ENCODE peak calls at places on chromosomes 12 and 14, in six cellular contexts. M is IMR-90, K is mesendoderm, P is H9, Z is neuronal stem cell, L is H1. F is an unnamed sample.

GRCh38 chr12:76123301-76124212 is 39.1 kb upstream of the NAP1L1 start:
- DNase-seq in M (peak; percentile 64), K (no peak), P (no peak), Z (no peak), L (no peak), F (peak; percentile 40)

GRCh38 chr14:76500011-76500410 is 124.1 kb downstream of the ESRRB start:
- DNase-seq in M (peak; percentile 20), K (peak; percentile 71), P (no peak), Z (no peak), L (no peak), F (no peak)

GRCh38 chr12:109681986-109682707 is 31.5 kb upstream of the FAM222A start:
- DNase-seq in M (no peak), K (no peak), P (no peak), Z (no peak), L (no peak), F (no peak)

GRCh38 chr12:94263011-94263786 is 114.8 kb downstream of the PLXNC1 start:
- DNase-seq in M (no peak), K (no peak), P (no peak), Z (no peak), L (no peak), F (no peak)

GRCh38 chr14:89563503-89563902 is 146.5 kb upstream of the FOXN3 start:
- DNase-seq in M (no peak), K (no peak), P (no peak), Z (no peak), L (no peak), F (no peak)

GRCh38 chr14:102882233-102882906 is 40.1 kb upstream of the AMN start:
- DNase-seq in M (no peak), K (no peak), P (no peak), Z (no peak), L (no peak), F (no peak)

GRCh38 chr12:71128191-71128590 is 29.6 kb downstream of the TSPAN8 start:
- DNase-seq in M (no peak), K (peak; percentile 57), P (no peak), Z (no peak), L (no peak), F (no peak)

GRCh38 chr14:104039214-104039613 is 46.3 kb upstream of the ASPG start:
- DNase-seq in M (no peak), K (peak; percentile 47), P (no peak), Z (no peak), L (no peak), F (no peak)

GRCh38 chr12:25960176-25960575 is 1.7 kb downstream of the RASSF8 start:
- DNase-seq in M (peak; percentile 28), K (peak; percentile 65), P (no peak), Z (no peak), L (no peak), F (peak; percentile 46)

GRCh38 chr14:90428676-90429075 is 31.8 kb downstream of the CALM1 start:
- DNase-seq in M (no peak), K (no peak), P (no peak), Z (no peak), L (no peak), F (no peak)

GRCh38 chr12:49808686-49809368 is 19.4 kb downstream of the NCKAP5L start:
- DNase-seq in M (peak; percentile 19), K (peak; percentile 69), P (no peak), Z (no peak), L (no peak), F (peak; percentile 75)

GRCh38 chr12:57272337-57273151 is 21.6 kb upstream of the STAC3 start:
- DNase-seq in M (peak; percentile 45), K (peak; percentile 44), P (no peak), Z (no peak), L (no peak), F (peak; percentile 70)

GRCh38 chr14:37197421-37198272 is at the start of gene MIPOL1:
- DNase-seq in M (peak; percentile 90), K (peak; percentile 80), P (peak; percentile 65), Z (peak; percentile 61), L (peak; percentile 83), F (peak; percentile 91)

GRCh38 chr12:129563266-129563665 is 340.6 kb downstream of the TMEM132D start:
- DNase-seq in M (no peak), K (no peak), P (no peak), Z (no peak), L (no peak), F (no peak)

GRCh38 chr12:54463034-54463433 is 10.4 kb downstream of the GTSF1 start:
- DNase-seq in M (peak; percentile 27), K (no peak), P (no peak), Z (no peak), L (no peak), F (no peak)

GRCh38 chr12:54689984-54690383 is 41.8 kb upstream of the DCD start:
- DNase-seq in M (no peak), K (peak; percentile 92), P (peak; percentile 79), Z (no peak), L (no peak), F (no peak)

GRCh38 chr14:23110579-23111375 is 6.0 kb upstream of the CIROP start:
- DNase-seq in M (no peak), K (no peak), P (no peak), Z (no peak), L (no peak), F (no peak)

DNA sequence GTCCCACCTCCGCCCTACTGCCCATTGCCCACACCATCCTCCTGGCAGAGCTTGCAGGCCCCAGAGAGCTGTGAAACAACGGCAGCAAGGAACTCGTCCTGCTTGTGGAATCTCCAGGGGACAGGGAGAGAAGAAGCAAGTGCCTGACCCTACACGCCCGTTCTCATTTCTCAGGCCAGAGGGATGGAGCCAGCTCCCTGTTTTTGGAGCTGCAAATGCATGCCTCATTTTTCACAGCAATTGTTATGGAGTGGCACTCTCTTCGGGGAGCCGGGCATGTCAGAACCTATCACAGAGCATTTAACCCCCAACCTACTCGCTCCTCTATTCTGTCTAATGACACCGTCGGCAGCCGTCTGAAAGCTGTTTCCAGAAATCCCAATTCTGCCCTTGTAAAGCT is 222.3 kb upstream of the NOS1 start:
- DNase-seq in M (no peak), K (no peak), P (peak; percentile 54), Z (no peak), L (no peak), F (no peak)
- H2BK15ac ChIP-seq in M (no peak overlapping the region), K (no peak overlapping the region), P (no peak overlapping the region), Z (no peak overlapping the region), L (no peak overlapping the region), F (no peak overlapping the region)

GRCh38 chr12:10272466-10272865 is 35.2 kb upstream of the KLRD1 start:
- DNase-seq in M (no peak), K (no peak), P (no peak), Z (no peak), L (no peak), F (peak; percentile 12)
- H3K23ac ChIP-seq in M (no peak overlapping the region), K (no peak overlapping the region), P (no peak overlapping the region), Z (no peak overlapping the region), L (no peak overlapping the region), F (no peak overlapping the region)

GRCh38 chr14:29282169-29282568 is 515.6 kb downstream of the FOXG1 start:
- DNase-seq in M (peak; percentile 50), K (no peak), P (no peak), Z (no peak), L (no peak), F (no peak)
- H3K4me2 ChIP-seq in M (no peak overlapping the region), K (no peak overlapping the region), P (no peak overlapping the region), Z (no peak overlapping the region), L (no peak overlapping the region), F (no peak overlapping the region)

GRCh38 chr12:52542157-52542556 is 10.8 kb downstream of the KRT71 start:
- DNase-seq in M (no peak), K (no peak), P (no peak), Z (no peak), L (no peak), F (no peak)

GRCh38 chr12:52541709-52542108 is 11.2 kb downstream of the KRT71 start:
- DNase-seq in M (no peak), K (no peak), P (no peak), Z (no peak), L (no peak), F (no peak)

GRCh38 chr12:52539821-52540173 is 13.1 kb downstream of the KRT71 start:
- DNase-seq in M (no peak), K (no peak), P (no peak), Z (no peak), L (no peak), F (no peak)

GRCh38 chr12:52539024-52539820 is 13.7 kb downstream of the KRT71 start:
- DNase-seq in M (peak; percentile 20), K (no peak), P (no peak), Z (no peak), L (no peak), F (peak; percentile 38)

GRCh38 chr12:52540531-52540930 is 12.4 kb downstream of the KRT71 start:
- DNase-seq in M (no peak), K (no peak), P (no peak), Z (no peak), L (no peak), F (no peak)
- H2BK15ac ChIP-seq in M (no peak overlapping the region), K (no peak overlapping the region), P (no peak overlapping the region), Z (no peak overlapping the region), L (no peak overlapping the region), F (no peak overlapping the region)

GRCh38 chr12:63967358-63967757 is 122.9 kb downstream of the SRGAP1 start:
- DNase-seq in M (peak; percentile 72), K (peak; percentile 56), P (no peak), Z (no peak), L (no peak), F (no peak)
- H3K23ac ChIP-seq in M (peak overlapping the region; percentile 95), K (no peak overlapping the region), P (no peak overlapping the region), Z (no peak overlapping the region), L (no peak overlapping the region), F (no peak overlapping the region)

GRCh38 chr12:130829391-130830245 is 9.4 kb downstream of the STX2 start:
- DNase-seq in M (no peak), K (no peak), P (peak; percentile 38), Z (no peak), L (no peak), F (no peak)

GRCh38 chr12:130827432-130827831 is 11.6 kb downstream of the STX2 start:
- DNase-seq in M (no peak), K (no peak), P (peak; percentile 10), Z (no peak), L (no peak), F (peak; percentile 60)

GRCh38 chr12:130830246-130830551 is 8.9 kb downstream of the STX2 start:
- DNase-seq in M (no peak), K (no peak), P (peak; percentile 32), Z (no peak), L (no peak), F (no peak)

GRCh38 chr12:130831246-130831645 is 7.8 kb downstream of the STX2 start:
- DNase-seq in M (no peak), K (no peak), P (peak; percentile 25), Z (no peak), L (no peak), F (no peak)

GRCh38 chr12:130828895-130829294 is 10.2 kb downstream of the STX2 start:
- DNase-seq in M (no peak), K (no peak), P (peak; percentile 60), Z (no peak), L (no peak), F (no peak)
- H3K4me2 ChIP-seq in M (no peak overlapping the region), K (no peak overlapping the region), P (no peak overlapping the region), Z (no peak overlapping the region), L (no peak overlapping the region), F (no peak overlapping the region)

DNA sequence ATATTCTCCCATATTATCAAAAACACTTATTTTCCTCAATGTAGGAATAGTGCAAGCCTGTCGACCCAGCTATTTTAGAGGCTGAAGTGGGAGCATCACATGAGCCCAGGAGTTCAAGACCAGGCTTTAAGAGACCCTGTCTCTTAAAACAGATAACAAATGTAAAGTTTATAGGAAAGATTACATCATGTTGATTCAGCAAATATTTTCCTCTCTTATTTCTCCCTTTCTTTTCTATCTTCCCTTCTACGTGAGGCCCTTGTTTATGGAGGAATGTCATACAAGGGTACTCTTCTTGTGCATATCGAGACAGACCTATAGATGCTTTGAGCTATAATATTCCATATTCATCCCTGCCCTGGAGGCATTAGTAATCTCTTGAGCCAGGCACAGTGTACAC is 36.5 kb upstream of the FGD4 start:
- DNase-seq in M (no peak), K (no peak), P (no peak), Z (no peak), L (no peak), F (no peak)
- H2BK15ac ChIP-seq in M (no peak overlapping the region), K (no peak overlapping the region), P (no peak overlapping the region), Z (no peak overlapping the region), L (no peak overlapping the region), F (no peak overlapping the region)